ENCODE peak calls at places on chromosome 9, in eight cellular contexts. One of them, this sample, is unnamed.

GRCh38 chr9:11735391-11735790 is 957.8 kb upstream of the TYRP1 start:
- DNase-seq in colonic mucosa: no peak
- DNase-seq in neural crest cell: no peak
- DNase-seq in HEK293T: no peak
- DNase-seq in HCT116: no peak
- DNase-seq in AG10803: no peak
- DNase-seq in PC-9: no peak
- DNase-seq in psoas muscle: no peak
- DNase-seq in this sample: no peak

GRCh38 chr9:115172105-115172504 is 54.1 kb upstream of the TNC start:
- DNase-seq in HEK293T: no peak
- DNase-seq in neural crest cell: no peak
- DNase-seq in AG10803: no peak
- DNase-seq in psoas muscle: no peak
- DNase-seq in PC-9: no peak
- DNase-seq in colonic mucosa: no peak
- DNase-seq in HCT116: no peak
- DNase-seq in this sample: no peak

GRCh38 chr9:133739408-133740280 is 1.5 kb upstream of the SARDH start:
- DNase-seq in colonic mucosa: no peak
- DNase-seq in neural crest cell: no peak
- DNase-seq in HEK293T: no peak
- DNase-seq in PC-9: no peak
- DNase-seq in HCT116: no peak
- DNase-seq in AG10803: no peak
- DNase-seq in psoas muscle: no peak
- DNase-seq in this sample: no peak

GRCh38 chr9:108468364-108468763 is 387.4 kb downstream of the ACTL7B start:
- DNase-seq in AG10803: no peak
- DNase-seq in HCT116: peak; percentile 54
- DNase-seq in neural crest cell: peak; percentile 41
- DNase-seq in HEK293T: no peak
- DNase-seq in colonic mucosa: peak; percentile 55
- DNase-seq in PC-9: no peak
- DNase-seq in psoas muscle: peak; percentile 61
- DNase-seq in this sample: no peak

GRCh38 chr9:29556317-29556716 is 1983.0 kb upstream of the C9orf72 start:
- DNase-seq in psoas muscle: no peak
- DNase-seq in PC-9: no peak
- DNase-seq in HCT116: no peak
- DNase-seq in AG10803: no peak
- DNase-seq in HEK293T: no peak
- DNase-seq in neural crest cell: no peak
- DNase-seq in colonic mucosa: no peak
- DNase-seq in this sample: no peak

GRCh38 chr9:113222482-113222841 is 1.1 kb downstream of the SLC31A1 start:
- DNase-seq in colonic mucosa: peak; percentile 48
- DNase-seq in AG10803: peak; percentile 49
- DNase-seq in HCT116: no peak
- DNase-seq in neural crest cell: no peak
- DNase-seq in PC-9: no peak
- DNase-seq in HEK293T: no peak
- DNase-seq in psoas muscle: no peak
- DNase-seq in this sample: no peak

GRCh38 chr9:134178781-134179551 is 14.6 kb upstream of the RNU6ATAC start:
- DNase-seq in psoas muscle: peak; percentile 89
- DNase-seq in AG10803: peak; percentile 72
- DNase-seq in colonic mucosa: no peak
- DNase-seq in PC-9: no peak
- DNase-seq in HCT116: no peak
- DNase-seq in neural crest cell: no peak
- DNase-seq in HEK293T: no peak
- DNase-seq in this sample: no peak

GRCh38 chr9:10268500-10269485 is 344.0 kb downstream of the PTPRD start:
- DNase-seq in AG10803: no peak
- DNase-seq in PC-9: no peak
- DNase-seq in psoas muscle: no peak
- DNase-seq in neural crest cell: peak; percentile 64
- DNase-seq in HEK293T: peak; percentile 25
- DNase-seq in HCT116: no peak
- DNase-seq in colonic mucosa: no peak
- DNase-seq in this sample: peak; percentile 4

This sample was measured in nucleus accumbens.